ENCODE peak calls at places on chromosomes 13 and 19, in ten cellular contexts. L is PC-9; O is fibroblast of pulmonary artery; D is HEK293T; H is glutamatergic neuron; X is CD8-positive, alpha-beta T cell; P is C1 segment of cervical spinal cord; U is T-helper 1 cell; R is RWPE1; N is AG08395. E is an unnamed sample.

GRCh38 chr13:90683711-90684131 is 663.8 kb upstream of the MIR17HG start:
- DNase-seq in R (no peak), L (no peak), D (no peak), O (peak; percentile 77), H (no peak), X (no peak), P (no peak), N (no peak), U (no peak), E (no peak)

GRCh38 chr13:72643339-72643989 is 84.0 kb downstream of the MZT1 start:
- DNase-seq in D (peak; percentile 62), N (peak; percentile 24), R (peak; percentile 11), H (peak; percentile 64), X (peak; percentile 47), L (peak; percentile 51), P (no peak), U (no peak), O (peak; percentile 70), E (peak; percentile 47)

GRCh38 chr13:22945321-22946226 is 235.2 kb upstream of the SGCG start:
- DNase-seq in H (no peak), P (no peak), U (no peak), N (no peak), O (no peak), R (no peak), X (no peak), D (no peak), L (no peak), E (peak; percentile 1)

GRCh38 chr13:47705185-47705584 is 295.9 kb downstream of the SUCLA2 start:
- DNase-seq in O (no peak), X (no peak), R (no peak), L (no peak), N (no peak), D (no peak), H (no peak), P (no peak), U (no peak), E (no peak)

GRCh38 chr13:59531571-59532091 is 632.1 kb downstream of the DIAPH3 start:
- DNase-seq in D (peak; percentile 28), L (no peak), H (no peak), X (peak; percentile 5), N (no peak), P (peak; percentile 3), U (no peak), R (peak; percentile 32), O (peak; percentile 94), E (peak; percentile 23)

GRCh38 chr13:39960206-39960605 is 304.7 kb downstream of the COG6 start:
- DNase-seq in P (no peak), R (no peak), L (no peak), X (no peak), H (no peak), U (no peak), O (no peak), N (no peak), D (no peak), E (no peak)

GRCh38 chr19:37981785-37982475 is 74.9 kb downstream of the SIPA1L3 start:
- DNase-seq in O (no peak), X (no peak), L (no peak), P (no peak), R (no peak), U (no peak), D (no peak), H (no peak), N (no peak), E (no peak)

GRCh38 chr19:18990128-18990708 is 43.1 kb downstream of the SUGP2 start:
- DNase-seq in L (no peak), H (no peak), X (no peak), O (no peak), N (no peak), D (no peak), U (no peak), P (no peak), R (no peak), E (no peak)

GRCh38 chr13:22793598-22794134 is 387.1 kb upstream of the SGCG start:
- DNase-seq in L (no peak), O (no peak), U (no peak), P (no peak), N (no peak), D (no peak), H (no peak), X (no peak), R (no peak), E (peak; percentile 83)

GRCh38 chr13:41546372-41547252 is 89.3 kb downstream of the RGCC start:
- DNase-seq in N (peak; percentile 95), R (peak; percentile 55), U (no peak), D (no peak), X (no peak), O (peak; percentile 24), P (peak; percentile 61), L (no peak), H (no peak), E (peak; percentile 11)

GRCh38 chr19:38543807-38544568 is 73.8 kb downstream of the MAP4K1 start:
- DNase-seq in P (peak; percentile 39), U (no peak), L (peak; percentile 87), D (peak; percentile 94), H (no peak), R (peak; percentile 94), N (peak; percentile 91), X (no peak), O (peak; percentile 77), E (peak; percentile 75)

GRCh38 chr13:43269037-43269476 is 245.7 kb downstream of the DNAJC15 start:
- DNase-seq in N (peak; percentile 87), R (peak; percentile 89), O (peak; percentile 97), D (no peak), L (peak; percentile 95), P (no peak), U (no peak), H (no peak), X (no peak), E (peak; percentile 32)

GRCh38 chr13:54175470-54175869 is 1146.9 kb downstream of the OLFM4 start:
- DNase-seq in O (no peak), N (no peak), D (no peak), P (no peak), X (no peak), R (no peak), L (no peak), U (no peak), H (no peak), E (no peak)

GRCh38 chr13:26651234-26651633 is 93.8 kb downstream of the WASF3 start:
- DNase-seq in P (no peak), D (no peak), O (no peak), N (no peak), U (no peak), R (no peak), X (no peak), L (no peak), H (no peak), E (no peak)

GRCh38 chr19:36125557-36125956 is 10.3 kb downstream of the TBCB start:
- DNase-seq in X (no peak), O (no peak), H (no peak), L (no peak), U (no peak), P (no peak), N (no peak), R (no peak), D (no peak), E (no peak)

GRCh38 chr19:49546825-49547565 is 19.2 kb downstream of the RCN3 start:
- DNase-seq in U (peak; percentile 48), P (peak; percentile 60), O (peak; percentile 95), R (peak; percentile 75), H (peak; percentile 57), L (peak; percentile 86), N (peak; percentile 88), X (peak; percentile 70), D (peak; percentile 79), E (peak; percentile 87)

GRCh38 chr13:52933547-52934167 is 85.2 kb upstream of the PCDH8 start:
- DNase-seq in X (no peak), R (no peak), D (peak; percentile 26), H (no peak), N (no peak), O (no peak), L (no peak), U (no peak), P (no peak), E (no peak)

GRCh38 chr19:6772028-6772865 is at the start of gene VAV1:
- DNase-seq in D (no peak), O (no peak), H (no peak), P (no peak), X (peak; percentile 81), U (peak; percentile 76), R (no peak), L (no peak), N (no peak), E (no peak)

GRCh38 chr13:52454459-52454824 is 836 bp upstream of the CKAP2 start:
- DNase-seq in L (no peak), X (peak; percentile 17), U (no peak), H (no peak), N (no peak), O (no peak), P (no peak), R (peak; percentile 44), D (no peak), E (peak; percentile 17)

GRCh38 chr19:4174895-4175668 is 7.3 kb downstream of the SIRT6 start:
- DNase-seq in D (no peak), X (no peak), P (no peak), O (no peak), U (no peak), H (no peak), N (no peak), L (no peak), R (no peak), E (no peak)

GRCh38 chr19:48970923-48971395 is 5.8 kb downstream of the FTL start:
- DNase-seq in P (peak; percentile 49), L (peak; percentile 45), O (peak; percentile 85), X (peak; percentile 91), R (peak; percentile 30), N (peak; percentile 70), D (peak; percentile 79), H (peak; percentile 92), U (peak; percentile 67), E (no peak)

GRCh38 chr13:28583661-28584091 is 75.3 kb upstream of the POMP start:
- DNase-seq in R (no peak), H (peak; percentile 68), X (no peak), D (no peak), O (no peak), U (no peak), P (no peak), N (peak; percentile 52), L (no peak), E (no peak)

GRCh38 chr19:10553943-10554381 is 10.3 kb downstream of the ATG4D start:
- DNase-seq in X (peak; percentile 74), O (no peak), N (no peak), R (peak; percentile 65), L (no peak), D (no peak), P (no peak), U (peak; percentile 43), H (no peak), E (no peak)

GRCh38 chr13:40187324-40187795 is 479.1 kb downstream of the FOXO1 start:
- DNase-seq in P (no peak), R (no peak), D (peak; percentile 20), L (no peak), H (no peak), N (no peak), U (peak; percentile 61), X (peak; percentile 71), O (no peak), E (no peak)

GRCh38 chr13:110138009-110138699 is 168.8 kb downstream of the COL4A1 start:
- DNase-seq in U (peak; percentile 18), D (peak; percentile 20), O (peak; percentile 71), L (peak; percentile 94), H (no peak), P (no peak), R (peak; percentile 90), N (peak; percentile 88), X (peak; percentile 15), E (peak; percentile 77)

GRCh38 chr13:33287142-33287882 is 1.8 kb upstream of the STARD13 start:
- DNase-seq in P (no peak), X (no peak), U (no peak), L (no peak), O (no peak), R (no peak), H (no peak), N (no peak), D (no peak), E (no peak)

GRCh38 chr13:66348745-66349720 is 881.1 kb downstream of the PCDH9 start:
- DNase-seq in P (peak; percentile 23), N (no peak), U (no peak), D (no peak), L (no peak), O (peak; percentile 43), R (no peak), H (no peak), X (no peak), E (no peak)

GRCh38 chr19:58531052-58531600 is 11.5 kb upstream of the ZBTB45 start:
- DNase-seq in U (no peak), N (no peak), H (no peak), P (no peak), D (no peak), L (no peak), R (no peak), O (no peak), X (no peak), E (no peak)